ENCODE peak calls at places on chromosomes 13 and 19, in five cellular contexts. P is endothelial cell, U is thoracic aorta, S is heart right ventricle, G is bronchial epithelial cell. V is an unnamed sample.

GRCh38 chr13:32846020-32846451 is 170.2 kb upstream of the KL start:
- DNase-seq in G (no peak), S (no peak), U (no peak), P (no peak), V (no peak)

GRCh38 chr13:109735567-109735966 is 50.8 kb downstream of the IRS2 start:
- DNase-seq in G (no peak), P (no peak), S (no peak), U (no peak), V (no peak)

GRCh38 chr13:48334534-48335127 is 31.1 kb downstream of the RB1 start:
- DNase-seq in U (no peak), P (no peak), S (no peak), G (peak), V (no peak)

GRCh38 chr19:35231956-35232746 is 3.6 kb upstream of the FAM187B start:
- DNase-seq in P (no peak), S (no peak), G (no peak), U (no peak), V (no peak)

GRCh38 chr13:110006304-110006703 is 219.9 kb upstream of the IRS2 start:
- DNase-seq in P (no peak), U (no peak), G (peak), S (no peak), V (no peak)

GRCh38 chr19:1355974-1356865 is 27.5 kb upstream of the NDUFS7 start:
- DNase-seq in P (no peak), G (no peak), U (no peak), S (no peak), V (no peak)

GRCh38 chr13:97257800-97258799 is 36.0 kb downstream of the MBNL2 start:
- DNase-seq in U (peak), G (peak), P (peak), S (peak), V (peak)

GRCh38 chr13:36904219-36904618 is 15.8 kb downstream of the SMAD9 start:
- DNase-seq in G (no peak), P (no peak), U (no peak), S (no peak), V (peak)

GRCh38 chr19:18152444-18152816 is 533 bp upstream of the PIK3R2 start:
- DNase-seq in S (peak), U (peak), G (peak), P (peak), V (peak)

GRCh38 chr19:12991296-12991695 is 4.0 kb upstream of the NFIX start:
- DNase-seq in P (no peak), U (no peak), S (no peak), G (no peak), V (no peak)

GRCh38 chr19:7852851-7853759 is 21.1 kb downstream of the PRR36 start:
- DNase-seq in P (peak), G (peak), S (peak), U (no peak), V (peak)

GRCh38 chr13:106786006-106786579 is 218.2 kb upstream of the ARGLU1 start:
- DNase-seq in P (no peak), G (no peak), S (no peak), U (no peak), V (no peak)

GRCh38 chr13:78241278-78241919 is 322.8 kb upstream of the EDNRB start:
- DNase-seq in S (peak), U (no peak), P (peak), G (peak), V (peak)

GRCh38 chr19:35357867-35358573 is at the start of gene FFAR3:
- DNase-seq in U (no peak), G (peak), S (no peak), P (no peak), V (no peak)

GRCh38 chr19:38304866-38305429 is 897 bp downstream of the C19orf33 start:
- DNase-seq in G (peak), S (peak), P (peak), U (no peak), V (peak)

GRCh38 chr13:59479629-59480028 is 684.1 kb downstream of the DIAPH3 start:
- DNase-seq in U (no peak), P (no peak), S (no peak), G (no peak), V (no peak)

GRCh38 chr13:75196112-75196855 is 285.7 kb downstream of the TBC1D4 start:
- DNase-seq in S (no peak), U (no peak), G (no peak), P (no peak), V (no peak)

GRCh38 chr13:113350938-113351335 is 13.0 kb downstream of the GRTP1 start:
- DNase-seq in U (no peak), S (no peak), P (no peak), G (no peak), V (no peak)

GRCh38 chr13:52651880-52652169 is 811 bp upstream of the SUGT1 start:
- DNase-seq in S (no peak), G (no peak), P (no peak), U (no peak), V (no peak)

GRCh38 chr13:52652980-52653303 is 306 bp downstream of the SUGT1 start:
- DNase-seq in G (no peak), P (no peak), U (peak), S (no peak), V (no peak)

GRCh38 chr13:52646967-52647366 is 4.7 kb downstream of the HNRNPA1L2 start:
- DNase-seq in P (no peak), S (no peak), U (no peak), G (no peak), V (no peak)

GRCh38 chr13:52650731-52651130 is 1.9 kb upstream of the SUGT1 start:
- DNase-seq in G (no peak), P (no peak), U (no peak), S (no peak), V (no peak)

DNA sequence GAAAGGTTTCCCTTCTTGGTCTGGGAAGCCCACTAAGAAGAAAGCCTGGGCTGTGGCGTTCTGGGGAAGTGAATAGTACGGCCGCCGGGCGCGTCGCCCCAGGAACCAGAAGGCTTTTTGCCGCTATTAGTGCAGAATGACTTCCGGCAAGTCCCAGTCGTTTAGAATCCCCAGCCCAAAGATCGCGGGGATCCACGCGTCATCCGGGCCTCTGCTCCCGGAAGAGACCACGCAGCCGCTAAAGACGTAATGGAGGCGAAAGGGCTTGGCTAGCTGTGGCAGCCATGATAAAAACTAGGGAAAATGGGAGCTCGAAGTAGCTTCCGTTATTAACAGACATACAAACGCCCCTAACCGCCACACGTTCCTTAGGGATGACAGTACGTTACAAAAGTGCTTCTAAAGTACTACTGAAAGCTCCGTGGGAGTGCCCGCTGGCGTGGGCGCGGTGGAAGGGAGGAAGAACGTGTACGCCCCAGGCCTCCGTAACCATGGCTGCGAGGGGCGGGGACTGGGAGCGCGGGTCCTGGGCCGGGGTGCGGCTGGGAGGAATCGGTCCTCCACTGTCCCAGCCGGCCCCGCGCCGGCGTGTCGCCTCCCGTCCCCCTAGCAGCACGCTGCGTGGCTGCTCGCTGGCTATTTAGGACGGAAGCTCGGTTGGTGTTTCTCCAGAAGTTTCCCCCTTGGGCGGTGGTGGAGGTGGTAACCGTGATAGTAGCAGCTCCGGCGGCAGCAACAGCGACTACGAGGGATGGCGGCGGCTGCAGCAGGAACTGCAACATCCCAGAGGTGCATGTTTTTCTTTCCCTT is at the start of gene SUGT1:
- DNase-seq in P (peak), U (peak), G (peak), S (peak), V (peak)
- TF ChIP-seq CTCF in P (peak), U (peak), G (peak), S (peak), V (no peak)

GRCh38 chr19:10083911-10084310 is 2.2 kb upstream of the SHFL start:
- DNase-seq in P (no peak), G (no peak), S (no peak), U (no peak), V (no peak)
- TF ChIP-seq CTCF in P (no peak), G (no peak), S (no peak), U (no peak), V (no peak)

DNA sequence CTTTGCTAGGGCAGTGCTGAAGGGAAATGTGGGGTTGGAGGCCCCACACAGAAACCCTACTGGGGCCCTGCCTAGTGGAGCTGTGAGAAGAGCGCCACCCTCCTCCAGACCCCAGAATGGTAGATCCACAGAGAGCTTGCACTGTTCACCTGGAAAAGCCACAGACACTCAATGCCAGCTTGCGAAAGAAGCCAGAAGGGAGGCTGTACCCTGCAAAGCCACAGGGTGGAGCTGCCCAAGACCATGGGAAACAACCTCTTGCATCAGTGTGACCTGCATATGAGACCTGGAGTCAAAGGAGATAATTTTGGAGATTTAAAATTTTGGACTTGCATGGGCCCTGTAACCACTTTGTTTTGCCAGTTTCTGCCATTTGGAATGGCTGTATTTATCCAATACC is 615.4 kb upstream of the MIR17HG start:
- DNase-seq in U (no peak), G (peak), P (peak), S (no peak), V (no peak)
- TF ChIP-seq CTCF in U (no peak), G (peak), P (no peak), S (no peak), V (no peak)

GRCh38 chr19:28727835-28728159 is 485.2 kb downstream of the UQCRFS1 start:
- DNase-seq in U (no peak), S (no peak), P (no peak), G (no peak), V (no peak)

GRCh38 chr19:28726533-28726932 is 486.4 kb downstream of the UQCRFS1 start:
- DNase-seq in G (no peak), S (no peak), U (no peak), P (no peak), V (no peak)

GRCh38 chr19:28731577-28731976 is 481.4 kb downstream of the UQCRFS1 start:
- DNase-seq in S (no peak), U (no peak), P (no peak), G (no peak), V (no peak)

GRCh38 chr19:28731113-28731512 is 481.8 kb downstream of the UQCRFS1 start:
- DNase-seq in P (no peak), G (no peak), S (no peak), U (no peak), V (no peak)

GRCh38 chr19:28727133-28727834 is 485.7 kb downstream of the UQCRFS1 start:
- DNase-seq in P (peak), G (no peak), S (peak), U (no peak), V (peak)
- TF ChIP-seq CTCF in P (peak), G (no peak), S (no peak), U (no peak), V (peak)

DNA sequence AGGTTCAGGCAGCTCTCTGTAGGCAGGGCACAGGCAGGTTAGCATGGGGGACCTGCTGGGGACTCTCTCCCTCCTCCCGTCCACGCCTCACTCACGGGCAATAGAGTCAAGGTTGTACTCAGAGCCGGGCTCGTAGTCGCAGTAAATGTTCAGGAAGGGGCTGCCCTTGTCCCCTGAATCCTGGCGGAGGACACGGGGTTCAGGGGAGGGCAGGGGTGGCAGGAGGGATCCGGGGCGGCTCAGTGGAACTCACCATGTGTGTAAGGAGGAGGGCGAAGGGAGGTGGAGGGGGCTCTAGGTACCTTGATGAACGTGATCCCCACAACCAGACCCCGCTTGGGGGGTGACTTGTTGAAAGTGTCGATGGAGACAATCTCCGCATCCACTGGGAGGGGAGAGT is 819 bp downstream of the KPTN start:
- DNase-seq in P (no peak), U (no peak), G (no peak), S (no peak), V (no peak)
- TF ChIP-seq CTCF in P (no peak), U (no peak), G (no peak), S (no peak), V (no peak)

GRCh38 chr13:89925107-89925506 is 1422.4 kb upstream of the MIR17HG start:
- DNase-seq in G (peak), P (peak), U (no peak), S (no peak), V (peak)
- TF ChIP-seq CTCF in G (peak), P (peak), U (no peak), S (no peak), V (no peak)

DNA sequence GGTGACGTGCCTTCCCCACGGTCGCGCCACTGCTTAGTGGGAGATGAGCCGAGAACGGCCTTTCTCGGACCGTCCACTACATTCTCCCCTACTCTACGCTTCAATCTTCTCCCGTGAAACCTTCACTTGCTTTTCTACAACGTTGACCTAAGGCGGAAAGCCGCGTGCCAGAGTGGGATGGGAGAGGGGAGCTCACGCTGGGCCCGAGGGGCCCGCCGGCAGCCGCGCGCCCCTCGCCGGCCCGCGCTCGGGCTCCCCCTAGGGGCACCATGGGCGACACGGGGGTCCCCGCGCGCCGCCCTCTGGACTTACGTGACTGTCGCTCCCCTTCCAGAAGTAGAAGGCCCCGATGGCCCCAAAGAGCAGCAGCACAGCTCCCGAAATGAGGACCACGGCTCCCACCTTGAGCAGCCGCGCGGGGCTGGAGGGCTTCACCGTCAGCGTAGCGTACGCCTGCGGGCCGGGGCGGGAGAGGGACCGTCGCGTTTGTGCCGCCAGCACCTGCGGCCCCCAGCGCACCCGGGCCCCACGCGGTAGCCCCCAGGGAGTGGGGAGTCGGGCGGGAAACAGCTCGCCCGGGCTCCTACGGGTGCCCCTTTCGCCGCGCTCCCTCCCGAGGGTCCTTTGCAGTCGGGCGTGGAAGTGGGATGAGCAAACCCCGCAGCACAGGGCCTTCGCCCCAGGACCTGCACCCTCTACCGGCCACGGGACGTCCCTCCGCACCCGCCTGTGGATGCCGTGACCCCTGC is 727 bp downstream of the CNMD start:
- DNase-seq in P (peak), U (no peak), S (no peak), G (no peak), V (peak)
- TF ChIP-seq CTCF in P (peak), U (no peak), S (peak), G (peak), V (peak)

V was measured in glutamatergic neuron.